ENCODE peak calls at places on chromosome 21, in nine cellular contexts. J is GM06990; M is naive thymus-derived CD8-positive, alpha-beta T cell; O is HTR-8/SVneo; U is choroid plexus epithelial cell; R is C1 segment of cervical spinal cord; A is stimulated activated naive CD4-positive, alpha-beta T cell; Q is kidney tubule cell; I is pancreas. Y is an unnamed sample.

GRCh38 chr21:44834231-44834950 is 16.5 kb upstream of the SUMO3 start:
- DNase-seq in J (no peak), M (no peak), O (no peak), U (no peak), R (no peak), A (no peak), Q (no peak), I (no peak), Y (no peak)

GRCh38 chr21:37710555-37711293 is 205.5 kb downstream of the KCNJ6 start:
- DNase-seq in J (no peak), M (no peak), O (peak; percentile 17), U (peak; percentile 29), R (no peak), A (no peak), Q (no peak), I (no peak), Y (no peak)

GRCh38 chr21:29499734-29500343 is 201.1 kb downstream of the BACH1 start:
- DNase-seq in J (no peak), M (no peak), O (peak; percentile 18), U (peak; percentile 75), R (peak; percentile 38), A (no peak), Q (peak; percentile 39), I (no peak), Y (peak; percentile 6)

GRCh38 chr21:42063206-42063577 is 7.9 kb upstream of the UMODL1 start:
- DNase-seq in J (peak; percentile 62), M (no peak), O (no peak), U (no peak), R (no peak), A (no peak), Q (no peak), I (peak; percentile 56), Y (no peak)

GRCh38 chr21:45002381-45003204 is 62.8 kb downstream of the SLX9 start:
- DNase-seq in J (no peak), M (no peak), O (no peak), U (no peak), R (no peak), A (no peak), Q (no peak), I (no peak), Y (no peak)

GRCh38 chr21:37208056-37208705 is 59.0 kb downstream of the VPS26C start:
- DNase-seq in J (peak; percentile 85), M (no peak), O (no peak), U (no peak), R (peak; percentile 66), A (no peak), Q (no peak), I (peak; percentile 37), Y (peak; percentile 74)

GRCh38 chr21:26844258-26845065 is 747 bp downstream of the ADAMTS1 start:
- DNase-seq in J (no peak), M (no peak), O (peak; percentile 10), U (peak; percentile 65), R (no peak), A (no peak), Q (peak; percentile 60), I (peak; percentile 59), Y (peak; percentile 34)

GRCh38 chr21:31408306-31409088 is 64.4 kb upstream of the TIAM1 start:
- DNase-seq in J (no peak), M (no peak), O (no peak), U (no peak), R (no peak), A (no peak), Q (no peak), I (no peak), Y (no peak)

GRCh38 chr21:23951251-23951650 is 1656.0 kb downstream of the MRPL39 start:
- DNase-seq in J (no peak), M (no peak), O (peak; percentile 10), U (no peak), R (no peak), A (no peak), Q (peak; percentile 23), I (no peak), Y (no peak)

GRCh38 chr21:25639167-25639921 is at the start of gene JAM2:
- DNase-seq in J (peak; percentile 78), M (peak; percentile 53), O (peak; percentile 49), U (peak; percentile 23), R (no peak), A (peak; percentile 12), Q (peak; percentile 11), I (peak; percentile 11), Y (peak; percentile 57)

Y was measured in substantia nigra.